ENCODE peak calls at places on chromosomes 11 and 22, in five cellular contexts. One of them, this sample, is unnamed.
A peak's percentile ranks its signal among the peaks of the same experiment; 100 is the strongest.

GRCh38 chr11:65170058-65170534 is at the start of gene SPDYC:
- DNase-seq in psoas muscle: no peak
- DNase-seq in adrenal gland: no peak
- DNase-seq in AG04450: no peak
- DNase-seq in fibroblast of the aortic adventitia: no peak
- DNase-seq in this sample: no peak

GRCh38 chr11:119547511-119547910 is 124.5 kb upstream of the THY1 start:
- DNase-seq in AG04450: no peak
- DNase-seq in adrenal gland: no peak
- DNase-seq in fibroblast of the aortic adventitia: no peak
- DNase-seq in psoas muscle: no peak
- DNase-seq in this sample: no peak

GRCh38 chr22:26330971-26331625 is 98.0 kb upstream of the ASPHD2 start:
- DNase-seq in psoas muscle: peak; percentile 64
- DNase-seq in adrenal gland: peak; percentile 36
- DNase-seq in AG04450: no peak
- DNase-seq in fibroblast of the aortic adventitia: peak; percentile 38
- DNase-seq in this sample: no peak

GRCh38 chr11:69516526-69516925 is 35.1 kb downstream of the LINC01488 start:
- DNase-seq in AG04450: no peak
- DNase-seq in adrenal gland: no peak
- DNase-seq in fibroblast of the aortic adventitia: no peak
- DNase-seq in psoas muscle: no peak
- DNase-seq in this sample: no peak

GRCh38 chr22:28116261-28116673 is 197.2 kb upstream of the PITPNB start:
- DNase-seq in adrenal gland: no peak
- DNase-seq in fibroblast of the aortic adventitia: peak; percentile 95
- DNase-seq in psoas muscle: peak; percentile 70
- DNase-seq in AG04450: peak; percentile 75
- DNase-seq in this sample: peak; percentile 58

GRCh38 chr22:41963453-41964105 is 5.7 kb upstream of the SEPTIN3 start:
- DNase-seq in psoas muscle: no peak
- DNase-seq in fibroblast of the aortic adventitia: peak; percentile 88
- DNase-seq in AG04450: no peak
- DNase-seq in adrenal gland: no peak
- DNase-seq in this sample: no peak

GRCh38 chr11:2940166-2940929 is 11.1 kb upstream of the PHLDA2 start:
- DNase-seq in AG04450: no peak
- DNase-seq in fibroblast of the aortic adventitia: peak; percentile 11
- DNase-seq in psoas muscle: peak; percentile 68
- DNase-seq in adrenal gland: peak; percentile 33
- DNase-seq in this sample: no peak

GRCh38 chr11:111334495-111335123 is 36.3 kb downstream of the POU2AF3 start:
- DNase-seq in AG04450: no peak
- DNase-seq in psoas muscle: no peak
- DNase-seq in adrenal gland: no peak
- DNase-seq in fibroblast of the aortic adventitia: no peak
- DNase-seq in this sample: no peak

GRCh38 chr22:22341736-22342135 is 97.2 kb downstream of the VPREB1 start:
- DNase-seq in fibroblast of the aortic adventitia: no peak
- DNase-seq in psoas muscle: no peak
- DNase-seq in AG04450: no peak
- DNase-seq in adrenal gland: no peak
- DNase-seq in this sample: no peak

DNA sequence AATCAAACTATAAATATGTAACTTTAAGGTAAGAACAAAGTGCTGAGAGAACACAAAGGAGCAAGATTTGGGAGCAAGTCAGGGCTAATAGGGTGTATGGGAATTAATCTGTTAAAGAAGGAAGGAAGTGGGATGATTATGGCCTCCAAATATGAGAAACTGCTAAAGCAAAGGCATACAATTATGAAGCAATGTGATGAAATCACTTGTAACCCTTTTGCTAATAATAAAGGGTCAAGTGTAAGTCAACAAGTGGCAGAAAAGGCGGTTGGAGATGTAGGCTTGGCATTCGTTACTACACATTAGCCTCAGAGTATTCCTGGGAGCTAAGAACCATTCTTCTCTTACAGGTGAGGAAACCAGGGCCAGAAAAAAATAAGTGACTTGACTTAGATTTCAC is 1002.3 kb upstream of the TENM4 start:
- DNase-seq in fibroblast of the aortic adventitia: peak; percentile 4
- DNase-seq in psoas muscle: no peak
- DNase-seq in adrenal gland: no peak
- DNase-seq in AG04450: no peak
- DNase-seq in this sample: no peak
- H3K4me3 ChIP-seq in fibroblast of the aortic adventitia: no peak overlapping the region
- H3K4me3 ChIP-seq in psoas muscle: no peak overlapping the region
- H3K4me3 ChIP-seq in adrenal gland: no peak overlapping the region
- H3K4me3 ChIP-seq in AG04450: no peak overlapping the region
- H3K4me3 ChIP-seq in this sample: no peak overlapping the region

GRCh38 chr11:117796456-117797428 is at the start of gene DSCAML1:
- DNase-seq in psoas muscle: no peak
- DNase-seq in fibroblast of the aortic adventitia: no peak
- DNase-seq in adrenal gland: no peak
- DNase-seq in AG04450: no peak
- DNase-seq in this sample: no peak
- H3K4me3 ChIP-seq in psoas muscle: peak within 1 kb of the TSS; percentile 50
- H3K4me3 ChIP-seq in fibroblast of the aortic adventitia: no peak within 1 kb of the TSS
- H3K4me3 ChIP-seq in adrenal gland: peak within 1 kb of the TSS; percentile 36
- H3K4me3 ChIP-seq in AG04450: no peak within 1 kb of the TSS
- H3K4me3 ChIP-seq in this sample: no peak within 1 kb of the TSS

GRCh38 chr22:49970528-49971231 is 10.1 kb downstream of the PIM3 start:
- DNase-seq in AG04450: peak; percentile 80
- DNase-seq in psoas muscle: peak; percentile 98
- DNase-seq in fibroblast of the aortic adventitia: peak; percentile 88
- DNase-seq in adrenal gland: peak; percentile 96
- DNase-seq in this sample: peak; percentile 77
- H3K4me3 ChIP-seq in AG04450: peak overlapping the region; percentile 55
- H3K4me3 ChIP-seq in psoas muscle: peak overlapping the region; percentile 61
- H3K4me3 ChIP-seq in fibroblast of the aortic adventitia: peak overlapping the region; percentile 60
- H3K4me3 ChIP-seq in adrenal gland: peak overlapping the region; percentile 53
- H3K4me3 ChIP-seq in this sample: peak overlapping the region; percentile 55

GRCh38 chr22:23910496-23911190 is 16.5 kb downstream of the MIF start:
- DNase-seq in psoas muscle: no peak
- DNase-seq in AG04450: no peak
- DNase-seq in adrenal gland: no peak
- DNase-seq in fibroblast of the aortic adventitia: no peak
- DNase-seq in this sample: no peak

GRCh38 chr22:23911318-23911980 is 17.3 kb downstream of the MIF start:
- DNase-seq in psoas muscle: no peak
- DNase-seq in fibroblast of the aortic adventitia: no peak
- DNase-seq in AG04450: no peak
- DNase-seq in adrenal gland: no peak
- DNase-seq in this sample: no peak

GRCh38 chr22:23909258-23909898 is 15.2 kb downstream of the MIF start:
- DNase-seq in psoas muscle: no peak
- DNase-seq in fibroblast of the aortic adventitia: peak; percentile 60
- DNase-seq in adrenal gland: no peak
- DNase-seq in AG04450: no peak
- DNase-seq in this sample: no peak

GRCh38 chr22:23906641-23907040 is 12.5 kb downstream of the MIF start:
- DNase-seq in psoas muscle: no peak
- DNase-seq in AG04450: no peak
- DNase-seq in adrenal gland: no peak
- DNase-seq in fibroblast of the aortic adventitia: no peak
- DNase-seq in this sample: no peak

DNA sequence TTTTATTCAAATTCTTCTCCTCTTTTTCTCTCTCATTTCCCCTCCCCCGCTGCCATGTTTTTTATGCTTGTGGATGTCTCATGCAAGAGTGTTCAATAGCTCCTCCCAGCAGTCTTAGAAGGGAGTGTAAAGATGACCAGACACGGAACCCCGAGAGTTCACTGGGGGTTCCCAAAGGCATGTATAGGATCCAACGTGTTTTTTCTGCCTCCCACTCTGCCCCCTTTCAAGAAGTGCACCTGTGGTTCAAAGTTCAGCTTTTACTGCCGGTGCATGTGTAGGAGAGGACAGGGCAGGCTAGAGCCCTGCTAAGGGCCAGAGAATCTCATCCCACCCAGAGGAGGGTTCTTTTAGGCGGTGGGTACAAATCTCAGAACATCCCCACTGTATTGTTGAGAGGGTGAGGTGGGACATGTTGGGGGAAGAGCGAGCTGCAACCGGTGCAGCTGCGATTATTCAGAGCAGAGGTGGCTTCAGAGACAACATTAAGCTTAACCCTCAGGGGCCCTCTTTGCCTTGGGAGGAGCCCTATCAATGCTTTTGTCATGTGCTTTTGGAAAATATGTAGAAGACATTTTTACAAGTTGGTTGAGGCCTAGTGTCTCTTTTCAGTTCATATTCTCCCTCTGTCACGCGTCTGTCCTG is 14.5 kb downstream of the MIF start:
- DNase-seq in fibroblast of the aortic adventitia: no peak
- DNase-seq in psoas muscle: no peak
- DNase-seq in adrenal gland: no peak
- DNase-seq in AG04450: no peak
- DNase-seq in this sample: no peak
- H3K4me3 ChIP-seq in fibroblast of the aortic adventitia: no peak overlapping the region
- H3K4me3 ChIP-seq in psoas muscle: no peak overlapping the region
- H3K4me3 ChIP-seq in adrenal gland: no peak overlapping the region
- H3K4me3 ChIP-seq in AG04450: no peak overlapping the region
- H3K4me3 ChIP-seq in this sample: no peak overlapping the region

GRCh38 chr11:86063536-86063935 is 5.3 kb downstream of the PICALM start:
- DNase-seq in adrenal gland: no peak
- DNase-seq in psoas muscle: no peak
- DNase-seq in AG04450: no peak
- DNase-seq in fibroblast of the aortic adventitia: peak; percentile 40
- DNase-seq in this sample: no peak

GRCh38 chr11:86062719-86063118 is 6.2 kb downstream of the PICALM start:
- DNase-seq in AG04450: no peak
- DNase-seq in psoas muscle: no peak
- DNase-seq in adrenal gland: no peak
- DNase-seq in fibroblast of the aortic adventitia: peak; percentile 29
- DNase-seq in this sample: no peak

GRCh38 chr11:86066606-86067229 is 2.2 kb downstream of the PICALM start:
- DNase-seq in psoas muscle: no peak
- DNase-seq in adrenal gland: no peak
- DNase-seq in AG04450: no peak
- DNase-seq in fibroblast of the aortic adventitia: no peak
- DNase-seq in this sample: no peak

GRCh38 chr11:86066033-86066432 is 2.9 kb downstream of the PICALM start:
- DNase-seq in fibroblast of the aortic adventitia: no peak
- DNase-seq in adrenal gland: no peak
- DNase-seq in psoas muscle: no peak
- DNase-seq in AG04450: no peak
- DNase-seq in this sample: no peak

DNA sequence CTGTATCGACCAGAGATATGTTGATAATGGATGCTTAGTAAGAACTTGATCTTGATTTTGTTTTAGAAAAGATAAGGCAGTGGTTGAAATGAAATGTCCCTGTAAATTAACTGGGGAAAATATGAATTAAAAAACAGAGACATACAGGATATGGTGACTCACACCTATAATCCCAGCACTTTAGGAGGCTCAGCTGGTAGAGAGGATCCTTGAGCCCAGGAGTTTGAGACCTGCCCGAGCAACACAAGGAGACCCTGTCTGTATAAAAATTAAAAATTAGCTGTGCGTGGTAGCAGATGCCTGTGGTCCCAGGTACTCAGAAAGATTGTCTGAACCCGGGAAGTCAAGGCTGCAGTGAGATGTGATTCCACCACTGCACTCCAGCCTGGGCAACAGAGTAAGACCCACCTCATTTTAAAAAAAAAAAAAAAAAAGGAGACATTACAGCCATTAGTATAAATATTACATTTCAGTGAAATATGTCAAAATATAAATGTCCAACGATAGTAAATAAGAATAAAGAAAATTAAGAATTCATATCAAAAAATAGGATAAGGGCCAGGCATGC is 4.6 kb downstream of the PICALM start:
- DNase-seq in adrenal gland: no peak
- DNase-seq in AG04450: no peak
- DNase-seq in fibroblast of the aortic adventitia: peak; percentile 35
- DNase-seq in psoas muscle: no peak
- DNase-seq in this sample: no peak
- H3K4me3 ChIP-seq in adrenal gland: peak overlapping the region; percentile 84
- H3K4me3 ChIP-seq in AG04450: no peak overlapping the region
- H3K4me3 ChIP-seq in fibroblast of the aortic adventitia: peak overlapping the region; percentile 23
- H3K4me3 ChIP-seq in psoas muscle: peak overlapping the region; percentile 96
- H3K4me3 ChIP-seq in this sample: peak overlapping the region; percentile 19

DNA sequence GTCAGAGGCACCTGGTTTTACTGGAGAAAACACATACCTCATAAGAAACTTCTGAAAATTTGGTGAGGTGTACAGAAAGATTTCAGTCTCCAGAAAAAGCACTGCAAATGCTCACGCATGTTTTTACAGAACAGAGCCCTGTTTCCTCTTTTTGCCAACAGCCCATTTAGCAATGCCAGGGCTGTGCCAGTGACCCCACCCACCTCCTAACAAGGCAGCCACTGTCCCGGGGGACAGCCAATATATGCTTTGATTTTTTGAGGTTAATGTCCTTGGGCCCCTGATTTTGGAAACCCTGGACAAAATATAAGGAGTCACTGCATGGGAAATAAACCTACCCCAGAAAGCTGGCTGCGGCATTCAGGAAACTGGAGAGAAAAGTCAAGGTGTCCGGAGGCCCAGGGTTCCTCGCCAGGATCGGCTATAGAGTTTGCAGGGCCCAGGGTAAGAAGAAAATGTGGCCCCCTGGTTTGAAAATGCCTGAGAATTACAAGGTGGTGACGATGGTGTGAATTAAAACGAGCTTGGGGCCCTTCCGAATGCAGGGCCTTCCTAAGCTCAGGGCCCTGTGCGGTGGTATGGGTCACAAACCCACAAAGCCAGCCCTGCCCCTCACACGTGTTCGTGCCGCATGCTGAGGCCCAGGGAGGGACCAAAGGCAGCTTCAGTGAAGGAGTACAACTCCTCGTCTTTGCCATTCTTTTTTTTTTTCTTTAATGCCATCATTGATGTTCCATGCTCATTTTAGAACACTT is 71.1 kb upstream of the WNT7B start:
- DNase-seq in adrenal gland: no peak
- DNase-seq in AG04450: no peak
- DNase-seq in psoas muscle: peak; percentile 63
- DNase-seq in fibroblast of the aortic adventitia: no peak
- DNase-seq in this sample: no peak
- H3K4me3 ChIP-seq in adrenal gland: no peak overlapping the region
- H3K4me3 ChIP-seq in AG04450: no peak overlapping the region
- H3K4me3 ChIP-seq in psoas muscle: peak overlapping the region; percentile 30
- H3K4me3 ChIP-seq in fibroblast of the aortic adventitia: no peak overlapping the region
- H3K4me3 ChIP-seq in this sample: no peak overlapping the region